ENCODE peak calls at places on chromosome 20, in six cellular contexts. R is GM23248, B is upper lobe of right lung, I is OCI-LY7, W is body of pancreas, A is esophagus squamous epithelium. O is an unnamed sample.

GRCh38 chr20:20395856-20396600 is 28.1 kb downstream of the INSM1 start:
- DNase-seq in R (no peak), B (no peak), I (no peak), W (no peak), A (no peak), O (no peak)

GRCh38 chr20:16654858-16655257 is 75.0 kb upstream of the SNRPB2 start:
- DNase-seq in R (no peak), B (no peak), I (no peak), W (no peak), A (no peak), O (no peak)

GRCh38 chr20:51710503-51710902 is 57.7 kb downstream of the ATP9A start:
- DNase-seq in R (no peak), B (no peak), I (no peak), W (no peak), A (no peak), O (no peak)

GRCh38 chr20:24560571-24561485 is 91.4 kb downstream of the SYNDIG1 start:
- DNase-seq in R (no peak), B (no peak), I (no peak), W (no peak), A (no peak), O (no peak)

GRCh38 chr20:42179768-42180167 is 561.6 kb upstream of the CHD6 start:
- DNase-seq in R (peak), B (no peak), I (no peak), W (no peak), A (no peak), O (no peak)

GRCh38 chr20:59413326-59413865 is 113.0 kb downstream of the EDN3 start:
- DNase-seq in R (no peak), B (no peak), I (no peak), W (no peak), A (no peak), O (no peak)

GRCh38 chr20:21323640-21324039 is 20.5 kb downstream of the XRN2 start:
- DNase-seq in R (peak), B (no peak), I (no peak), W (no peak), A (no peak), O (no peak)

GRCh38 chr20:49368596-49368995 is 90.7 kb upstream of the ZNFX1 start:
- DNase-seq in R (no peak), B (no peak), I (no peak), W (no peak), A (no peak), O (no peak)

GRCh38 chr20:1568166-1568490 is 10.6 kb upstream of the SIRPD start:
- DNase-seq in R (no peak), B (no peak), I (no peak), W (no peak), A (no peak), O (no peak)

GRCh38 chr20:19661717-19662637 is 96.1 kb upstream of the RIN2 start:
- DNase-seq in R (peak), B (no peak), I (peak), W (peak), A (no peak), O (peak)

GRCh38 chr20:2524435-2525272 is 11.7 kb upstream of the TMC2 start:
- DNase-seq in R (peak), B (peak), I (peak), W (peak), A (no peak), O (peak)

GRCh38 chr20:37562695-37563480 is 35.2 kb upstream of the BLCAP start:
- DNase-seq in R (no peak), B (no peak), I (no peak), W (no peak), A (no peak), O (no peak)

GRCh38 chr20:52001999-52002666 is 189.4 kb downstream of the ZFP64 start:
- DNase-seq in R (no peak), B (no peak), I (peak), W (no peak), A (no peak), O (no peak)

GRCh38 chr20:13819885-13820645 is 35.2 kb downstream of the NDUFAF5 start:
- DNase-seq in R (peak), B (no peak), I (peak), W (peak), A (no peak), O (no peak)

GRCh38 chr20:17651761-17652388 is 30.2 kb downstream of the RRBP1 start:
- DNase-seq in R (peak), B (peak), I (peak), W (peak), A (no peak), O (no peak)

GRCh38 chr20:38703526-38703925 is 20.8 kb upstream of the SLC32A1 start:
- DNase-seq in R (no peak), B (no peak), I (no peak), W (no peak), A (no peak), O (no peak)

GRCh38 chr20:40962733-40963504 is 65.7 kb upstream of the TOP1 start:
- DNase-seq in R (peak), B (peak), I (peak), W (peak), A (no peak), O (peak)

GRCh38 chr20:17534077-17534476 is 2.9 kb upstream of the BFSP1 start:
- DNase-seq in R (no peak), B (no peak), I (no peak), W (no peak), A (no peak), O (no peak)

GRCh38 chr20:38067717-38068365 is 34.3 kb downstream of the RPRD1B start:
- DNase-seq in R (no peak), B (no peak), I (no peak), W (no peak), A (no peak), O (no peak)

GRCh38 chr20:63023071-63023835 is 16.5 kb upstream of the BHLHE23 start:
- DNase-seq in R (no peak), B (peak), I (no peak), W (no peak), A (no peak), O (peak)

GRCh38 chr20:49797292-49797628 is 15.4 kb upstream of the SLC9A8 start:
- DNase-seq in R (no peak), B (peak), I (no peak), W (no peak), A (no peak), O (no peak)

GRCh38 chr20:35991142-35991771 is 22.9 kb downstream of the CNBD2 start:
- DNase-seq in R (peak), B (no peak), I (peak), W (peak), A (no peak), O (no peak)

GRCh38 chr20:37390891-37391525 is 45.1 kb downstream of the SRC start:
- DNase-seq in R (no peak), B (peak), I (no peak), W (peak), A (no peak), O (peak)

DNA sequence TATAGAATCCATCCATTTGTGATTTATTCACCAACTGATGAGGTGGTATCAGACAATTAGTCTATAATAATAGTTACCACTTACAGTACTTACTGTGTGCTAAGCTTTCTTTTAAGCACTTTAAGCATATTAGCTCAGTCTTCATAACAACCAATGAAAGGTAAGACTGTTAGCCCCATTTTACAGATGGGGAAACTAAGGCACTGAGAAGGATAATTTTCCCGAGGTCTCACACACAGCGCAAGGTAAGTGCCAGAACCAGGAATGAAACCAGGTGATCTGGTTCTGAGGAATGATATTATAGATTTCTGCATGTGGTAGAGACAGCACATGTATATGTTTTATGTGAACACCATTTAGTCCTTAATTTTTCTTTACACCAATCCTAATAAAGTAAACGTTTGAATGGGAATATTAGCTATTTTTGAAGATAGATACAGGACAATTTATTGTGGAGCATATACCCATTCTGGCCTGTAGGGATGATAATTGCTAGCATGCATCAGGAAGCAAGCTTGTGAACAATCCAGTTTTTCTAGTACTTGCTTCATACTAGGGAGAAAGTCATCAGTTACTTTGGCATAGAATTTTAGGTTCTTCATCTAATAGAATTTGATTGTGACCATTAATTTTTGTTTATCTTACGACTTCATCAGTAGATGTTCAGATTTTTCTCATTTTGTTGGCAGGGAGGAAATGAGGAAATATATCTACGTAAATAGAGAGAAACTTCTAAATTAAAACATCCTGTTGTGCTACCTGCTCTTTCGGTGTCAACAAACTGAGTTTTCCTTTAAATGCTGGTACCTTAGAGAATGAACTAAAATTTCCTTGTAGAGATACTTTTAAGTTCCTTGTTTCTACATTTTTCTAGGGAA is 3.0 kb downstream of the YWHAB start:
- DNase-seq in R (peak), B (no peak), I (peak), W (no peak), A (no peak), O (no peak)
- H3K4me3 ChIP-seq in R (peak), B (peak), I (peak), W (no peak), A (no peak), O (peak)

GRCh38 chr20:6048391-6048790 is 5.5 kb downstream of the LRRN4 start:
- DNase-seq in R (no peak), B (no peak), I (no peak), W (no peak), A (no peak), O (no peak)

GRCh38 chr20:6053776-6054688 is at the start of gene LRRN4:
- DNase-seq in R (peak), B (peak), I (no peak), W (peak), A (no peak), O (no peak)

GRCh38 chr20:6055161-6055783 is 1.4 kb upstream of the LRRN4 start:
- DNase-seq in R (no peak), B (no peak), I (no peak), W (no peak), A (no peak), O (no peak)

GRCh38 chr20:6053064-6053775 is 640 bp downstream of the LRRN4 start:
- DNase-seq in R (no peak), B (no peak), I (no peak), W (no peak), A (no peak), O (no peak)

GRCh38 chr20:6051505-6051904 is 2.4 kb downstream of the LRRN4 start:
- DNase-seq in R (peak), B (no peak), I (no peak), W (peak), A (no peak), O (no peak)
- H3K4me3 ChIP-seq in R (peak), B (peak), I (no peak), W (no peak), A (no peak), O (peak)

GRCh38 chr20:53960586-53961386 is 109.6 kb downstream of the BCAS1 start:
- DNase-seq in R (peak), B (no peak), I (no peak), W (no peak), A (no peak), O (no peak)
- H3K4me3 ChIP-seq in R (peak), B (no peak), I (no peak), W (no peak), A (no peak), O (no peak)

DNA sequence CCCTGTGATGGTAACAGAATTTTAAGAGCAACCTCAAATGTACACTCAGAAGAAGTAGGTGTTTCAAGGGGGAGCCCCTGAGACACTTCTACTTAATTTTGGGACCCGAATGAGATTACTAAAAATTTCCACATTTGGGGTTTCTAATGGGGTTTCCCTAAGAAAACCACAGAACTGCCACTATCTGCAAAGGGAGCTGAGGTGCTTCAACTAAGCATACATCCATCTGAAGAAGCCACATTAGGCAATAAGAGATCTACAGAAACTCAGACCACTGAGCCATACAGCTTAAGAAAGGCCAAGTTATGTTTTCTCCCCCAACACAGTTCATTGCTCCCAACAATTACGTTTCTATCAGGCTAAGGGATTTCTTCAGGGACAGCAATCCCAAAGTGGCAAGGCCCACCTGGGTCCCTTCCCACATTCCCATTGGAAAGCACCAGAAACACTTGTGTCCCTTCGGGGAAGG is 5.2 kb downstream of the BCL2L1 start:
- DNase-seq in R (no peak), B (no peak), I (no peak), W (no peak), A (no peak), O (no peak)
- H3K4me3 ChIP-seq in R (peak), B (peak), I (peak), W (no peak), A (peak), O (peak)

DNA sequence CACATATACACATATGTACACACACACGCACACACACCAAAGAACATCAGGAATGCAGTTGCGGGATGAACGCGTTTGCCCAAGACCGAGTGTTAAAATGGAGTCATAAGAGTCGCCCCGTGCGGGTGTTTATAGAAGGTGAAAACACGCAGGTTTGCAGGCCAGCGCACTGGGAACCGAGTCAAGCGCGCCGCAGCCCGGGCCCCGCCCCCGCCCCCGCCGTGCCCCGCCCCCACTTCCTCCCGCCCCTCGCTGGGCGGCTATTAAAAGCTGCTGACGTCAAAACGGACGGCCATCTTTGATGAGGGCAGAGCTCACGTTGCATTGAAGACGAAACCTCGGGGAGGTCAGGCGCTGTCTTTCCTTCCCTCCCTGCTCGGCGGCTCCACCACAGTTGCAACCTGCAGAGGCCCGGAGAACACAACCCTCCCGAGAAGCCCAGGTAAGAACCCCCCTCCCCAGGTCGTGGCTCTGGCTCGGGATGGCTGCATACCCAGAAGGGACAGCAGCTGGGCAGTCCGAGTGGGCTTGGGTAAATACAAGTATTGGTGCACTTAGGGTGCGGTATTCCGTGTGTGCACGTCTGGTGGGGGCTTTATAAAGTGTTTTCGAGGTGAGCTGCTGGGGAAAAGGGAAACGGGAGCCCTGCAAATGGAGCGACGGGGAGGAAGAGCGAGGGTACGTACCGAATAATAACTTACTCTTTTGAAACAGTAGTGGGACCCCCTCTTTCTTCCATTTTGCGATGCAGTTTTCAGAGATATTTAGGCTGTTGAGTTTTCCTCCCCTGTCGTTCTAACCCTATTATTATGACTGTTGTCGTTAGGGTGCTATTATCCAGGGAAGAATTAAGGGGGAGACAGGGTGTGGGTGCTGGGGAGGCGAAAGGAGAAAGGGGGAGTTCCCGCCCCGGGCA is at the start of gene SNAP25:
- DNase-seq in R (peak), B (no peak), I (no peak), W (peak), A (no peak), O (no peak)
- H3K4me3 ChIP-seq in R (peak), B (peak), I (no peak), W (no peak), A (peak), O (peak)

O was measured in lower lobe of right lung.